ENCODE peak calls at places on chromosomes 16 and 17, in seven cellular contexts. J is iPS DF 6.9, N is fibroblast of lung, F is A549, Q is Peyer's patch, S is tibial artery, G is kidney. B is an unnamed sample.

GRCh38 chr16:6091021-6091420 is 993.4 kb upstream of the EEF2KMT start:
- DNase-seq in J (no peak), F (no peak), Q (no peak), N (no peak), S (no peak), G (no peak), B (no peak)

GRCh38 chr16:56547949-56548567 is 16.8 kb upstream of the MT4 start:
- DNase-seq in J (no peak), N (no peak), G (no peak), F (no peak), S (no peak), Q (no peak), B (no peak)

GRCh38 chr16:66660422-66661209 is 35.9 kb downstream of the CMTM4 start:
- DNase-seq in J (no peak), N (peak; percentile 91), S (peak; percentile 73), Q (peak; percentile 49), F (peak; percentile 72), G (peak; percentile 81), B (peak; percentile 46)

GRCh38 chr17:75457047-75457654 is 716 bp downstream of the TMEM94 start:
- DNase-seq in S (no peak), N (peak; percentile 69), Q (no peak), G (peak; percentile 81), J (peak; percentile 52), F (no peak), B (peak; percentile 27)

GRCh38 chr16:85573696-85574641 is 39.2 kb upstream of the GSE1 start:
- DNase-seq in G (peak; percentile 93), Q (peak; percentile 61), S (peak; percentile 75), N (peak; percentile 84), F (no peak), J (no peak), B (no peak)

GRCh38 chr16:89103156-89103555 is 9.5 kb downstream of the ACSF3 start:
- DNase-seq in S (no peak), F (no peak), Q (peak; percentile 88), J (no peak), N (no peak), G (peak; percentile 45), B (peak; percentile 63)

GRCh38 chr17:33686171-33686570 is 393.1 kb upstream of the ASIC2 start:
- DNase-seq in G (no peak), F (peak; percentile 29), Q (no peak), S (no peak), J (peak; percentile 18), N (no peak), B (no peak)

GRCh38 chr16:87127061-87127765 is 190.0 kb downstream of the C16orf95 start:
- DNase-seq in J (no peak), F (no peak), S (no peak), G (peak; percentile 79), N (peak; percentile 70), Q (no peak), B (no peak)

GRCh38 chr17:78226752-78227454 is 4.5 kb upstream of the TMEM235 start:
- DNase-seq in Q (no peak), G (peak; percentile 65), F (no peak), J (no peak), N (no peak), S (no peak), B (no peak)

GRCh38 chr17:79027274-79027924 is 3.4 kb downstream of the C1QTNF1 start:
- DNase-seq in G (peak; percentile 68), J (no peak), F (no peak), S (peak; percentile 21), Q (peak; percentile 46), N (no peak), B (no peak)

GRCh38 chr16:228151-228855 is 946 bp downstream of the LUC7L start:
- DNase-seq in G (no peak), S (no peak), N (peak; percentile 13), F (peak; percentile 25), J (no peak), Q (no peak), B (no peak)

GRCh38 chr17:60600490-60601431 is 768 bp downstream of the PPM1D start:
- DNase-seq in F (peak; percentile 97), S (peak; percentile 87), J (no peak), G (peak; percentile 84), Q (peak; percentile 90), N (peak; percentile 78), B (peak; percentile 80)

GRCh38 chr17:70078994-70079531 is 4.0 kb downstream of the KCNJ16 start:
- DNase-seq in Q (no peak), N (no peak), S (no peak), G (no peak), F (no peak), J (no peak), B (no peak)

GRCh38 chr16:87298857-87299465 is 18.2 kb downstream of the C16orf95 start:
- DNase-seq in G (no peak), J (no peak), S (no peak), F (no peak), Q (no peak), N (no peak), B (no peak)

GRCh38 chr16:177981-178676 is 1.6 kb downstream of the HBA1 start:
- DNase-seq in J (no peak), N (no peak), S (no peak), F (no peak), G (peak; percentile 60), Q (no peak), B (no peak)

GRCh38 chr16:80899804-80900592 is 95.6 kb upstream of the CDYL2 start:
- DNase-seq in S (peak; percentile 89), Q (peak; percentile 63), N (peak; percentile 92), J (no peak), G (peak; percentile 93), F (no peak), B (peak; percentile 96)

GRCh38 chr17:40952675-40953074 is 14.1 kb downstream of the KRT39 start:
- DNase-seq in J (no peak), N (peak; percentile 97), F (no peak), Q (no peak), S (no peak), G (no peak), B (no peak)

GRCh38 chr17:2688351-2689342 is 22.9 kb downstream of the CLUH start:
- DNase-seq in J (no peak), G (peak; percentile 70), F (no peak), N (no peak), Q (peak; percentile 53), S (peak; percentile 22), B (no peak)

GRCh38 chr17:3526971-3527370 is 30.6 kb downstream of the TRPV3 start:
- DNase-seq in F (no peak), S (no peak), J (no peak), G (peak; percentile 18), Q (no peak), N (no peak), B (no peak)

GRCh38 chr16:30700491-30700890 is 1.5 kb downstream of the SRCAP start:
- DNase-seq in F (no peak), G (peak; percentile 74), S (no peak), N (peak; percentile 76), J (no peak), Q (no peak), B (no peak)

GRCh38 chr17:964881-965280 is 14.7 kb downstream of the NXN start:
- DNase-seq in G (peak; percentile 11), F (no peak), N (peak; percentile 40), Q (no peak), S (no peak), J (no peak), B (no peak)

GRCh38 chr16:76653390-76654026 is 376.3 kb downstream of the CNTNAP4 start:
- DNase-seq in F (peak; percentile 32), J (no peak), G (no peak), S (no peak), N (peak; percentile 13), Q (no peak), B (no peak)

GRCh38 chr16:15704545-15704987 is 54.5 kb downstream of the NDE1 start:
- DNase-seq in F (peak; percentile 84), N (peak; percentile 50), Q (peak; percentile 90), S (peak; percentile 83), G (no peak), J (peak; percentile 60), B (peak; percentile 70)

GRCh38 chr16:30399435-30400186 is 4.4 kb downstream of the ZNF48 start:
- DNase-seq in F (no peak), S (no peak), Q (no peak), N (no peak), G (no peak), J (no peak), B (no peak)

GRCh38 chr17:7041607-7042506 is 2.0 kb downstream of the SLC16A11 start:
- DNase-seq in S (no peak), F (no peak), J (no peak), N (no peak), G (no peak), Q (peak; percentile 60), B (no peak)

GRCh38 chr17:47254403-47254943 is 846 bp downstream of the ITGB3 start:
- DNase-seq in N (no peak), S (no peak), Q (no peak), J (no peak), G (no peak), F (no peak), B (no peak)

GRCh38 chr16:14062261-14062660 is 8.9 kb upstream of the MRTFB start:
- DNase-seq in G (no peak), F (no peak), Q (no peak), N (no peak), S (no peak), J (no peak), B (no peak)

GRCh38 chr16:27383511-27384243 is 18.3 kb upstream of the IL21R start:
- DNase-seq in J (no peak), S (peak; percentile 68), Q (peak; percentile 51), N (no peak), F (no peak), G (no peak), B (no peak)

GRCh38 chr17:7839199-7839889 is 5.3 kb downstream of the KDM6B start:
- DNase-seq in G (peak; percentile 74), F (no peak), N (no peak), J (no peak), Q (peak; percentile 90), S (no peak), B (no peak)

GRCh38 chr17:16552637-16553045 is 16.4 kb downstream of the ZNF287 start:
- DNase-seq in Q (no peak), G (no peak), F (no peak), S (no peak), J (no peak), N (no peak), B (no peak)
- H3K9me3 ChIP-seq in Q (no peaks in the 10 kb centered on the region), G (peaks cover 34% of the 10 kb centered on the region), F (peaks cover 99% of the 10 kb centered on the region), S (peaks cover 7% of the 10 kb centered on the region), J (peaks cover 6% of the 10 kb centered on the region), N (peaks cover 2% of the 10 kb centered on the region), B (peaks cover 95% of the 10 kb centered on the region)

GRCh38 chr16:67842509-67843342 is 606 bp downstream of the THAP11 start:
- DNase-seq in F (no peak), G (peak; percentile 88), Q (peak; percentile 77), S (peak; percentile 50), N (peak; percentile 63), J (no peak), B (peak; percentile 49)
- H3K9me3 ChIP-seq in F (no peaks in the 10 kb centered on the region), G (no peaks in the 10 kb centered on the region), Q (no peaks in the 10 kb centered on the region), S (no peaks in the 10 kb centered on the region), N (no peaks in the 10 kb centered on the region), J (no peaks in the 10 kb centered on the region), B (no peaks in the 10 kb centered on the region)

GRCh38 chr17:82153295-82153691 is 55.3 kb upstream of the FASN start:
- DNase-seq in F (no peak), J (no peak), G (peak; percentile 59), Q (no peak), S (no peak), N (no peak), B (no peak)
- H3K9me3 ChIP-seq in F (no peaks in the 10 kb centered on the region), J (no peaks in the 10 kb centered on the region), G (no peaks in the 10 kb centered on the region), Q (no peaks in the 10 kb centered on the region), S (no peaks in the 10 kb centered on the region), N (no peaks in the 10 kb centered on the region), B (no peaks in the 10 kb centered on the region)

DNA sequence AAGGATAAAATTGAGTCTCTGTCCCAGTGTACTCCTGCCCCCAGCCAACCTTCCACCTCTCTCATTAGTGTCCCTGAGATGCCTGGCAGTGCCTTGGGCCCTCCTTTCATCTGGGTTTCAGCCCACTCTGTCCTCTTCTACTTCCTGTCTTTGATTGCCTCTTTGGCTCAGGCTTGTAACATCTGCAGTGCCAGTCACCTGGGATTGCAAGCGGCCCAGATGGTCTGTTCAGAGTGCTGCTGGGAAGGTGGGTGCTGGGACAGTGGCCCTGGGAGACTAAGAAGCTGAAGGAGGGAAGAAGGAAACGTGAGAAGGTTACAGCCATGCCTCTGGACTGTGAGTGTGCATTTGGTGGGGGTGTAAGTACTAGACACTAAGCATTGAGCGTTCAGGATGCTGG is 2177.4 kb downstream of the TP53TG3F start:
- DNase-seq in F (no peak), J (no peak), N (no peak), G (no peak), S (no peak), Q (no peak), B (no peak)
- H3K9me3 ChIP-seq in F (no peaks in the 10 kb centered on the region), J (peaks cover 20% of the 10 kb centered on the region), N (no peaks in the 10 kb centered on the region), G (no peaks in the 10 kb centered on the region), S (no peaks in the 10 kb centered on the region), Q (no peaks in the 10 kb centered on the region), B (peaks cover 48% of the 10 kb centered on the region)